ENCODE peak calls at places on chromosomes 6 and 20, in ten cellular contexts. D is epithelial cell of proximal tubule; A is activated CD4-positive, alpha-beta T cell treated with anti-CD3 and anti-CD28 coated beads, Interleukin-2, amount 50 U/mL, for 1 hour; I is NCI-H1417 treated with DMSO at 0.1 percent for 48 hours; X is activated naive CD8-positive, alpha-beta T cell treated with anti-CD3 and anti-CD28 coated beads, Interleukin-2, amount 10 ng/mL, durations not matched to agents 7 days and 5 days; M is astrocyte of the cerebellum; Z is AG10803; K is right cardiac atrium; T is DMS 273 treated with DMSO at 0.1 percent for 48 hours; E is iris pigment epithelial cell. O is an unnamed sample.

GRCh38 chr6:134111062-134111677 is 58.7 kb upstream of the SLC2A12 start:
- DNase-seq in I (no peak), M (peak; percentile 6), A (peak; percentile 17), K (no peak), D (no peak), E (peak; percentile 69), Z (peak; percentile 46), X (no peak), T (peak; percentile 28), O (peak; percentile 76)

GRCh38 chr6:14454467-14454763 is 336.8 kb downstream of the CD83 start:
- DNase-seq in Z (no peak), E (no peak), X (no peak), T (no peak), K (no peak), M (no peak), D (no peak), I (no peak), A (peak; percentile 13), O (no peak)

GRCh38 chr6:101398716-101399626 is 5.5 kb downstream of the GRIK2 start:
- DNase-seq in D (no peak), Z (no peak), M (no peak), E (no peak), A (no peak), I (no peak), K (no peak), T (no peak), X (no peak), O (no peak)

GRCh38 chr6:103284835-103285234 is 1574.9 kb downstream of the HACE1 start:
- DNase-seq in A (no peak), X (no peak), K (no peak), T (no peak), D (no peak), M (no peak), I (no peak), Z (no peak), E (no peak), O (no peak)

GRCh38 chr6:36940027-36940426 is 14.5 kb upstream of the PI16 start:
- DNase-seq in E (no peak), D (no peak), X (no peak), T (no peak), I (no peak), K (no peak), M (no peak), Z (no peak), A (no peak), O (no peak)

GRCh38 chr20:23136893-23137745 is 51.0 kb upstream of the CD93 start:
- DNase-seq in K (no peak), M (no peak), E (no peak), X (no peak), A (no peak), I (no peak), Z (no peak), T (no peak), D (no peak), O (no peak)

GRCh38 chr20:23270427-23270911 is 80.1 kb upstream of the NXT1 start:
- DNase-seq in T (no peak), M (no peak), K (no peak), I (no peak), Z (peak; percentile 17), A (no peak), D (peak; percentile 22), X (no peak), E (peak; percentile 91), O (peak; percentile 75)

GRCh38 chr6:109187399-109188114 is 92.2 kb downstream of the CEP57L1 start:
- DNase-seq in K (peak; percentile 66), X (peak; percentile 63), I (no peak), M (peak; percentile 12), T (no peak), E (peak; percentile 35), D (no peak), Z (peak; percentile 21), A (peak; percentile 64), O (peak; percentile 51)

GRCh38 chr20:14383326-14383725 is 45.9 kb upstream of the FLRT3 start:
- DNase-seq in X (no peak), D (no peak), E (no peak), A (no peak), K (no peak), I (no peak), M (no peak), T (no peak), Z (no peak), O (no peak)

GRCh38 chr6:52877168-52877567 is 32.3 kb downstream of the GSTA3 start:
- DNase-seq in K (no peak), M (peak; percentile 69), D (peak; percentile 65), A (no peak), E (peak; percentile 94), X (no peak), T (no peak), Z (peak; percentile 91), I (no peak), O (peak; percentile 93)

GRCh38 chr20:10705801-10706459 is 32.1 kb upstream of the JAG1 start:
- DNase-seq in M (no peak), E (no peak), K (no peak), T (no peak), I (no peak), X (no peak), D (no peak), A (no peak), Z (no peak), O (no peak)

GRCh38 chr6:81562169-81562568 is 190.3 kb downstream of the TENT5A start:
- DNase-seq in X (no peak), K (no peak), T (no peak), I (no peak), Z (peak; percentile 79), A (no peak), M (peak; percentile 53), D (no peak), E (peak; percentile 91), O (peak; percentile 84)

GRCh38 chr6:75147512-75147911 is 58.3 kb downstream of the COL12A1 start:
- DNase-seq in M (peak; percentile 28), T (no peak), K (no peak), Z (peak; percentile 54), A (no peak), X (no peak), I (no peak), D (no peak), E (peak; percentile 74), O (peak; percentile 35)

GRCh38 chr20:44085616-44086434 is 101.2 kb downstream of the JPH2 start:
- DNase-seq in E (no peak), T (no peak), I (no peak), Z (no peak), X (no peak), D (no peak), M (no peak), A (no peak), K (peak; percentile 19), O (no peak)

GRCh38 chr6:156778615-156779205 is 1.5 kb downstream of the ARID1B start:
- DNase-seq in Z (peak; percentile 48), K (peak; percentile 88), I (no peak), X (peak; percentile 77), T (no peak), M (no peak), D (no peak), E (peak; percentile 51), A (peak; percentile 41), O (peak; percentile 37)

GRCh38 chr6:31386977-31387376 is 16.4 kb upstream of the MICA start:
- DNase-seq in A (no peak), D (no peak), I (no peak), K (no peak), Z (no peak), M (no peak), X (no peak), E (no peak), T (no peak), O (no peak)

GRCh38 chr6:25027221-25027916 is 91.6 kb upstream of the RIPOR2 start:
- DNase-seq in A (peak; percentile 73), E (no peak), M (no peak), T (no peak), Z (no peak), I (no peak), K (no peak), D (no peak), X (peak; percentile 72), O (no peak)

GRCh38 chr6:167855825-167856425 is 29.2 kb downstream of the AFDN start:
- DNase-seq in D (no peak), I (no peak), X (no peak), E (peak; percentile 99), M (peak; percentile 78), K (no peak), A (no peak), Z (peak; percentile 86), T (no peak), O (peak; percentile 93)

GRCh38 chr20:57579898-57580447 is 19.1 kb downstream of the PCK1 start:
- DNase-seq in M (no peak), X (no peak), K (no peak), T (no peak), A (no peak), Z (no peak), I (peak; percentile 49), E (no peak), D (no peak), O (no peak)

O was measured in fibroblast of the aortic adventitia.